ENCODE peak calls at places on chromosomes 11 and 22, in seven cellular contexts. One of them, this sample, is unnamed.

GRCh38 chr11:129815596-129816461 is at the start of gene TMEM45B:
- DNase-seq in NCI-H2171: no peak
- DNase-seq in HepG2: no peak
- DNase-seq in Right ventricle myocardium superior: no peak
- DNase-seq in T-helper 2 cell treated with Interferon-gamma antibody and Interleukin-4, amounts not matched to agents 5 μg/mL and 100 μg/mL, for 36 hours: no peak
- DNase-seq in fibroblast of pulmonary artery: no peak
- DNase-seq in AG10803: no peak
- DNase-seq in this sample: no peak

GRCh38 chr22:47457021-47457420 is 694.6 kb downstream of the TBC1D22A start:
- DNase-seq in HepG2: no peak
- DNase-seq in AG10803: no peak
- DNase-seq in NCI-H2171: no peak
- DNase-seq in fibroblast of pulmonary artery: no peak
- DNase-seq in T-helper 2 cell treated with Interferon-gamma antibody and Interleukin-4, amounts not matched to agents 5 μg/mL and 100 μg/mL, for 36 hours: no peak
- DNase-seq in Right ventricle myocardium superior: no peak
- DNase-seq in this sample: no peak

GRCh38 chr11:1953489-1954284 is 6.6 kb downstream of the MRPL23 start:
- DNase-seq in Right ventricle myocardium superior: peak
- DNase-seq in HepG2: no peak
- DNase-seq in NCI-H2171: no peak
- DNase-seq in AG10803: no peak
- DNase-seq in fibroblast of pulmonary artery: no peak
- DNase-seq in T-helper 2 cell treated with Interferon-gamma antibody and Interleukin-4, amounts not matched to agents 5 μg/mL and 100 μg/mL, for 36 hours: no peak
- DNase-seq in this sample: no peak

GRCh38 chr11:114229062-114229450 is 67.1 kb upstream of the NNMT start:
- DNase-seq in HepG2: no peak
- DNase-seq in T-helper 2 cell treated with Interferon-gamma antibody and Interleukin-4, amounts not matched to agents 5 μg/mL and 100 μg/mL, for 36 hours: no peak
- DNase-seq in NCI-H2171: no peak
- DNase-seq in fibroblast of pulmonary artery: no peak
- DNase-seq in Right ventricle myocardium superior: no peak
- DNase-seq in AG10803: no peak
- DNase-seq in this sample: peak

GRCh38 chr11:110979696-110980095 is 265.8 kb upstream of the POU2AF2 start:
- DNase-seq in T-helper 2 cell treated with Interferon-gamma antibody and Interleukin-4, amounts not matched to agents 5 μg/mL and 100 μg/mL, for 36 hours: no peak
- DNase-seq in AG10803: no peak
- DNase-seq in NCI-H2171: no peak
- DNase-seq in Right ventricle myocardium superior: no peak
- DNase-seq in HepG2: no peak
- DNase-seq in fibroblast of pulmonary artery: no peak
- DNase-seq in this sample: no peak

GRCh38 chr11:111069076-111069475 is 176.4 kb upstream of the POU2AF2 start:
- DNase-seq in NCI-H2171: no peak
- DNase-seq in HepG2: peak
- DNase-seq in Right ventricle myocardium superior: no peak
- DNase-seq in T-helper 2 cell treated with Interferon-gamma antibody and Interleukin-4, amounts not matched to agents 5 μg/mL and 100 μg/mL, for 36 hours: no peak
- DNase-seq in AG10803: no peak
- DNase-seq in fibroblast of pulmonary artery: peak
- DNase-seq in this sample: no peak

GRCh38 chr22:50012201-50013181 is at the start of gene IL17REL:
- DNase-seq in fibroblast of pulmonary artery: peak
- DNase-seq in Right ventricle myocardium superior: peak
- DNase-seq in AG10803: peak
- DNase-seq in NCI-H2171: no peak
- DNase-seq in T-helper 2 cell treated with Interferon-gamma antibody and Interleukin-4, amounts not matched to agents 5 μg/mL and 100 μg/mL, for 36 hours: no peak
- DNase-seq in HepG2: no peak
- DNase-seq in this sample: no peak

GRCh38 chr11:43941257-43941879 is 1.1 kb upstream of the C11orf96 start:
- DNase-seq in AG10803: no peak
- DNase-seq in fibroblast of pulmonary artery: peak
- DNase-seq in NCI-H2171: no peak
- DNase-seq in T-helper 2 cell treated with Interferon-gamma antibody and Interleukin-4, amounts not matched to agents 5 μg/mL and 100 μg/mL, for 36 hours: no peak
- DNase-seq in HepG2: no peak
- DNase-seq in Right ventricle myocardium superior: no peak
- DNase-seq in this sample: peak

GRCh38 chr11:24421766-24422165 is 75.1 kb upstream of the LUZP2 start:
- DNase-seq in fibroblast of pulmonary artery: no peak
- DNase-seq in NCI-H2171: no peak
- DNase-seq in AG10803: no peak
- DNase-seq in HepG2: no peak
- DNase-seq in Right ventricle myocardium superior: no peak
- DNase-seq in T-helper 2 cell treated with Interferon-gamma antibody and Interleukin-4, amounts not matched to agents 5 μg/mL and 100 μg/mL, for 36 hours: no peak
- DNase-seq in this sample: no peak

GRCh38 chr22:23484651-23485050 is 95.4 kb downstream of the IGLL1 start:
- DNase-seq in HepG2: no peak
- DNase-seq in Right ventricle myocardium superior: no peak
- DNase-seq in AG10803: no peak
- DNase-seq in NCI-H2171: no peak
- DNase-seq in T-helper 2 cell treated with Interferon-gamma antibody and Interleukin-4, amounts not matched to agents 5 μg/mL and 100 μg/mL, for 36 hours: no peak
- DNase-seq in fibroblast of pulmonary artery: no peak
- DNase-seq in this sample: no peak

GRCh38 chr11:100687032-100687629 is at the start of gene ARHGAP42:
- DNase-seq in AG10803: peak
- DNase-seq in T-helper 2 cell treated with Interferon-gamma antibody and Interleukin-4, amounts not matched to agents 5 μg/mL and 100 μg/mL, for 36 hours: peak
- DNase-seq in HepG2: peak
- DNase-seq in NCI-H2171: no peak
- DNase-seq in fibroblast of pulmonary artery: peak
- DNase-seq in Right ventricle myocardium superior: peak
- DNase-seq in this sample: no peak

GRCh38 chr11:65315204-65315865 is 669 bp downstream of the CDC42EP2 start:
- DNase-seq in NCI-H2171: peak
- DNase-seq in T-helper 2 cell treated with Interferon-gamma antibody and Interleukin-4, amounts not matched to agents 5 μg/mL and 100 μg/mL, for 36 hours: peak
- DNase-seq in fibroblast of pulmonary artery: peak
- DNase-seq in Right ventricle myocardium superior: peak
- DNase-seq in HepG2: peak
- DNase-seq in AG10803: peak
- DNase-seq in this sample: peak

GRCh38 chr22:41687901-41688364 is 734 bp downstream of the SNU13 start:
- DNase-seq in HepG2: no peak
- DNase-seq in fibroblast of pulmonary artery: peak
- DNase-seq in NCI-H2171: peak
- DNase-seq in T-helper 2 cell treated with Interferon-gamma antibody and Interleukin-4, amounts not matched to agents 5 μg/mL and 100 μg/mL, for 36 hours: no peak
- DNase-seq in Right ventricle myocardium superior: peak
- DNase-seq in AG10803: peak
- DNase-seq in this sample: no peak

GRCh38 chr22:29043906-29044575 is 17.6 kb downstream of the C22orf31 start:
- DNase-seq in T-helper 2 cell treated with Interferon-gamma antibody and Interleukin-4, amounts not matched to agents 5 μg/mL and 100 μg/mL, for 36 hours: no peak
- DNase-seq in Right ventricle myocardium superior: no peak
- DNase-seq in NCI-H2171: no peak
- DNase-seq in HepG2: no peak
- DNase-seq in AG10803: peak
- DNase-seq in fibroblast of pulmonary artery: peak
- DNase-seq in this sample: no peak

GRCh38 chr11:59079089-59079488 is 7.0 kb upstream of the GLYATL1B start:
- DNase-seq in HepG2: no peak
- DNase-seq in fibroblast of pulmonary artery: no peak
- DNase-seq in Right ventricle myocardium superior: no peak
- DNase-seq in T-helper 2 cell treated with Interferon-gamma antibody and Interleukin-4, amounts not matched to agents 5 μg/mL and 100 μg/mL, for 36 hours: no peak
- DNase-seq in AG10803: no peak
- DNase-seq in NCI-H2171: no peak
- DNase-seq in this sample: no peak

GRCh38 chr11:118915941-118916841 is 9.5 kb downstream of the BCL9L start:
- DNase-seq in HepG2: no peak
- DNase-seq in Right ventricle myocardium superior: no peak
- DNase-seq in T-helper 2 cell treated with Interferon-gamma antibody and Interleukin-4, amounts not matched to agents 5 μg/mL and 100 μg/mL, for 36 hours: no peak
- DNase-seq in fibroblast of pulmonary artery: no peak
- DNase-seq in NCI-H2171: no peak
- DNase-seq in AG10803: no peak
- DNase-seq in this sample: no peak

GRCh38 chr11:101567086-101567485 is 16.7 kb downstream of the TRPC6 start:
- DNase-seq in T-helper 2 cell treated with Interferon-gamma antibody and Interleukin-4, amounts not matched to agents 5 μg/mL and 100 μg/mL, for 36 hours: no peak
- DNase-seq in NCI-H2171: no peak
- DNase-seq in Right ventricle myocardium superior: no peak
- DNase-seq in AG10803: no peak
- DNase-seq in fibroblast of pulmonary artery: no peak
- DNase-seq in HepG2: no peak
- DNase-seq in this sample: no peak

GRCh38 chr11:66853242-66854229 is 3.3 kb upstream of the LRFN4 start:
- DNase-seq in fibroblast of pulmonary artery: no peak
- DNase-seq in T-helper 2 cell treated with Interferon-gamma antibody and Interleukin-4, amounts not matched to agents 5 μg/mL and 100 μg/mL, for 36 hours: no peak
- DNase-seq in AG10803: no peak
- DNase-seq in NCI-H2171: no peak
- DNase-seq in Right ventricle myocardium superior: no peak
- DNase-seq in HepG2: no peak
- DNase-seq in this sample: no peak

GRCh38 chr11:93515438-93515837 is 27.8 kb downstream of the SMCO4 start:
- DNase-seq in NCI-H2171: no peak
- DNase-seq in AG10803: no peak
- DNase-seq in T-helper 2 cell treated with Interferon-gamma antibody and Interleukin-4, amounts not matched to agents 5 μg/mL and 100 μg/mL, for 36 hours: no peak
- DNase-seq in HepG2: no peak
- DNase-seq in fibroblast of pulmonary artery: no peak
- DNase-seq in Right ventricle myocardium superior: no peak
- DNase-seq in this sample: no peak